ENCODE peak calls at places on chromosomes 3 and 15, in ten cellular contexts. One of them, this sample, is unnamed.

GRCh38 chr15:92623435-92623834 is 32.1 kb downstream of the FAM174B start:
- DNase-seq in hypothalamus: no peak
- DNase-seq in activated T-helper 1 cell treated with Interleukin-2 at 50 U/mL for 16 hours: no peak
- DNase-seq in NCI-H2171: peak
- DNase-seq in GM12892: no peak
- DNase-seq in NCI-H1417: peak
- DNase-seq in activated gamma-delta T cell: no peak
- DNase-seq in NCI-H345: peak
- DNase-seq in endodermal cell: no peak
- DNase-seq in AG09309: no peak
- DNase-seq in this sample: no peak

GRCh38 chr3:43497905-43498365 is 123.9 kb downstream of the ANO10 start:
- DNase-seq in activated T-helper 1 cell treated with Interleukin-2 at 50 U/mL for 16 hours: no peak
- DNase-seq in AG09309: peak
- DNase-seq in endodermal cell: no peak
- DNase-seq in NCI-H345: no peak
- DNase-seq in hypothalamus: no peak
- DNase-seq in NCI-H2171: no peak
- DNase-seq in NCI-H1417: no peak
- DNase-seq in activated gamma-delta T cell: no peak
- DNase-seq in GM12892: no peak
- DNase-seq in this sample: no peak

GRCh38 chr3:46276497-46277099 is 34.3 kb downstream of the CCR3 start:
- DNase-seq in activated T-helper 1 cell treated with Interleukin-2 at 50 U/mL for 16 hours: peak
- DNase-seq in NCI-H345: no peak
- DNase-seq in endodermal cell: peak
- DNase-seq in GM12892: no peak
- DNase-seq in hypothalamus: no peak
- DNase-seq in NCI-H2171: no peak
- DNase-seq in AG09309: no peak
- DNase-seq in activated gamma-delta T cell: peak
- DNase-seq in NCI-H1417: peak
- DNase-seq in this sample: peak

GRCh38 chr3:25572919-25573385 is 91.8 kb downstream of the TOP2B start:
- DNase-seq in NCI-H345: no peak
- DNase-seq in NCI-H1417: no peak
- DNase-seq in hypothalamus: no peak
- DNase-seq in AG09309: no peak
- DNase-seq in activated T-helper 1 cell treated with Interleukin-2 at 50 U/mL for 16 hours: no peak
- DNase-seq in NCI-H2171: no peak
- DNase-seq in endodermal cell: no peak
- DNase-seq in GM12892: no peak
- DNase-seq in activated gamma-delta T cell: no peak
- DNase-seq in this sample: no peak

GRCh38 chr15:41876689-41877088 is 17.2 kb downstream of the SPTBN5 start:
- DNase-seq in activated T-helper 1 cell treated with Interleukin-2 at 50 U/mL for 16 hours: no peak
- DNase-seq in endodermal cell: no peak
- DNase-seq in NCI-H345: peak
- DNase-seq in hypothalamus: no peak
- DNase-seq in NCI-H1417: no peak
- DNase-seq in NCI-H2171: no peak
- DNase-seq in GM12892: no peak
- DNase-seq in AG09309: no peak
- DNase-seq in activated gamma-delta T cell: no peak
- DNase-seq in this sample: no peak

GRCh38 chr15:63694184-63694583 is 97.0 kb downstream of the FBXL22 start:
- DNase-seq in AG09309: no peak
- DNase-seq in activated T-helper 1 cell treated with Interleukin-2 at 50 U/mL for 16 hours: no peak
- DNase-seq in NCI-H2171: no peak
- DNase-seq in GM12892: no peak
- DNase-seq in hypothalamus: no peak
- DNase-seq in activated gamma-delta T cell: no peak
- DNase-seq in endodermal cell: no peak
- DNase-seq in NCI-H1417: no peak
- DNase-seq in NCI-H345: no peak
- DNase-seq in this sample: no peak

GRCh38 chr3:65936908-65937638 is 101.6 kb downstream of the MAGI1 start:
- DNase-seq in NCI-H1417: no peak
- DNase-seq in endodermal cell: peak
- DNase-seq in AG09309: no peak
- DNase-seq in NCI-H345: no peak
- DNase-seq in NCI-H2171: no peak
- DNase-seq in hypothalamus: no peak
- DNase-seq in GM12892: no peak
- DNase-seq in activated gamma-delta T cell: no peak
- DNase-seq in activated T-helper 1 cell treated with Interleukin-2 at 50 U/mL for 16 hours: no peak
- DNase-seq in this sample: no peak

GRCh38 chr3:136818191-136818850 is 605 bp upstream of the SLC35G2 start:
- DNase-seq in GM12892: no peak
- DNase-seq in hypothalamus: peak
- DNase-seq in activated gamma-delta T cell: no peak
- DNase-seq in activated T-helper 1 cell treated with Interleukin-2 at 50 U/mL for 16 hours: no peak
- DNase-seq in AG09309: peak
- DNase-seq in NCI-H2171: no peak
- DNase-seq in NCI-H1417: no peak
- DNase-seq in NCI-H345: no peak
- DNase-seq in endodermal cell: peak
- DNase-seq in this sample: no peak

This sample was measured in GM19239.